ENCODE peak calls at places on chromosome X, in seven cellular contexts. X is gastrocnemius medialis; U is activated CD8-positive, alpha-beta memory T cell treated with anti-CD3 and anti-CD28 coated beads, Interleukin-2, amount 10 ng/mL, durations not matched to agents 7 days and 5 days; W is lower lobe of right lung; J is activated naive CD8-positive, alpha-beta T cell treated with anti-CD3 and anti-CD28 coated beads, Interleukin-2, amount 50 U/mL, for 24 hours; R is A549; B is natural killer cell. Y is an unnamed sample.
A peak's percentile ranks its signal among the peaks of the same experiment; 100 is the strongest.

GRCh38 chrX:153885968-153886903 is at the start of gene L1CAM:
- ATAC-seq in X (no peak), U (peak; percentile 49), W (no peak), J (no peak), R (peak; percentile 32), B (no peak), Y (peak; percentile 16)

GRCh38 chrX:54483946-54484345 is 12.1 kb downstream of the FGD1 start:
- ATAC-seq in X (no peak), U (no peak), W (no peak), J (no peak), R (no peak), B (no peak), Y (no peak)

GRCh38 chrX:34470507-34470906 is 186.6 kb downstream of the TMEM47 start:
- ATAC-seq in X (no peak), U (no peak), W (no peak), J (no peak), R (no peak), B (no peak), Y (no peak)

GRCh38 chrX:135433531-135434257 is 11.9 kb downstream of the SMIM10L2A start:
- ATAC-seq in X (no peak), U (no peak), W (peak; percentile 15), J (no peak), R (no peak), B (no peak), Y (no peak)

GRCh38 chrX:134599173-134599914 is 58.9 kb downstream of the PLAC1 start:
- ATAC-seq in X (peak; percentile 36), U (no peak), W (no peak), J (peak; percentile 87), R (no peak), B (no peak), Y (peak; percentile 73)

GRCh38 chrX:153974726-153975286 is 2.3 kb downstream of the TMEM187 start:
- ATAC-seq in X (no peak), U (no peak), W (no peak), J (no peak), R (no peak), B (no peak), Y (no peak)

GRCh38 chrX:2657532-2657931 is 33.6 kb upstream of the CD99 start:
- ATAC-seq in X (no peak), U (no peak), W (no peak), J (no peak), R (no peak), B (no peak), Y (no peak)

GRCh38 chrX:71533514-71533849 is 578 bp downstream of the OGT start:
- ATAC-seq in X (no peak), U (no peak), W (peak; percentile 1), J (no peak), R (peak; percentile 12), B (no peak), Y (no peak)

GRCh38 chrX:830532-830931 is 199.9 kb downstream of the SHOX start:
- ATAC-seq in X (no peak), U (no peak), W (no peak), J (no peak), R (no peak), B (no peak), Y (no peak)

GRCh38 chrX:44054863-44055601 is 81.8 kb upstream of the NDP start:
- ATAC-seq in X (no peak), U (no peak), W (no peak), J (peak; percentile 86), R (no peak), B (peak; percentile 72), Y (no peak)

GRCh38 chrX:73524906-73525305 is 38.1 kb upstream of the CHIC1 start:
- ATAC-seq in X (no peak), U (no peak), W (no peak), J (no peak), R (no peak), B (no peak), Y (no peak)

GRCh38 chrX:134764202-134764785 is 106.0 kb upstream of the PLAC1 start:
- ATAC-seq in X (no peak), U (peak; percentile 78), W (no peak), J (peak; percentile 95), R (peak; percentile 97), B (peak; percentile 55), Y (no peak)

GRCh38 chrX:101658661-101659477 is 781 bp downstream of the ARMCX2 start:
- ATAC-seq in X (no peak), U (peak; percentile 84), W (peak; percentile 94), J (peak; percentile 75), R (peak; percentile 66), B (no peak), Y (peak; percentile 71)

GRCh38 chrX:46713672-46714487 is 45.0 kb downstream of the SLC9A7 start:
- ATAC-seq in X (no peak), U (peak; percentile 44), W (no peak), J (peak; percentile 45), R (no peak), B (no peak), Y (no peak)

GRCh38 chrX:72046447-72046846 is 85.3 kb downstream of the RTL5 start:
- ATAC-seq in X (no peak), U (no peak), W (no peak), J (no peak), R (no peak), B (no peak), Y (no peak)

GRCh38 chrX:69150294-69150960 is 14.8 kb downstream of the PJA1 start:
- ATAC-seq in X (no peak), U (no peak), W (no peak), J (no peak), R (no peak), B (no peak), Y (no peak)

GRCh38 chrX:53558646-53559045 is 124.5 kb upstream of the HSD17B10 start:
- ATAC-seq in X (no peak), U (no peak), W (no peak), J (no peak), R (no peak), B (no peak), Y (no peak)

GRCh38 chrX:124145749-124146148 is 184.2 kb downstream of the STAG2 start:
- ATAC-seq in X (no peak), U (no peak), W (no peak), J (no peak), R (no peak), B (no peak), Y (no peak)

GRCh38 chrX:79235899-79236298 is 91.4 kb downstream of the GPR174 start:
- ATAC-seq in X (no peak), U (no peak), W (no peak), J (peak; percentile 76), R (no peak), B (no peak), Y (no peak)

GRCh38 chrX:96182366-96182765 is 502.3 kb upstream of the DIAPH2 start:
- ATAC-seq in X (no peak), U (no peak), W (no peak), J (no peak), R (no peak), B (no peak), Y (no peak)

GRCh38 chrX:1026263-1027015 is 186.0 kb downstream of the CRLF2 start:
- ATAC-seq in X (no peak), U (no peak), W (no peak), J (no peak), R (no peak), B (no peak), Y (no peak)

GRCh38 chrX:19599253-19599652 is 83.9 kb upstream of the MAP3K15 start:
- ATAC-seq in X (no peak), U (peak; percentile 30), W (no peak), J (peak; percentile 71), R (no peak), B (peak; percentile 88), Y (no peak)